ENCODE peak calls at places on chromosome 14, in nine cellular contexts. L is head of caudate nucleus, C is ovary, N is omental fat pad, W is glutamatergic neuron, D is EL, A is adrenal gland, F is myocyte, R is kidney. O is an unnamed sample.

GRCh38 chr14:105471823-105472495 is 2.7 kb upstream of the CRIP2 start:
- DNase-seq in W (no peak), R (no peak), A (no peak), N (no peak), F (no peak), C (no peak), D (no peak), L (no peak), O (no peak)

GRCh38 chr14:52961060-52961639 is 10.3 kb upstream of the FERMT2 start:
- DNase-seq in W (peak; percentile 42), F (peak; percentile 58), C (peak; percentile 53), L (peak; percentile 31), A (peak; percentile 46), D (peak; percentile 70), R (no peak), N (no peak), O (peak; percentile 12)

GRCh38 chr14:49220492-49220891 is 365.7 kb downstream of the RPS29 start:
- DNase-seq in F (no peak), A (no peak), R (no peak), L (no peak), D (no peak), C (peak; percentile 32), W (no peak), N (no peak), O (peak; percentile 49)

GRCh38 chr14:36241183-36241582 is 64.7 kb upstream of the PTCSC3 start:
- DNase-seq in A (no peak), D (no peak), N (no peak), F (no peak), W (no peak), L (no peak), C (no peak), R (no peak), O (no peak)

GRCh38 chr14:63940387-63940786 is 87.6 kb downstream of the SYNE2 start:
- DNase-seq in C (no peak), D (no peak), F (no peak), R (no peak), N (no peak), L (no peak), W (no peak), A (no peak), O (no peak)

GRCh38 chr14:71229875-71230274 is 322.6 kb downstream of the PCNX1 start:
- DNase-seq in L (no peak), C (no peak), A (no peak), N (no peak), W (no peak), D (no peak), F (no peak), R (no peak), O (no peak)

GRCh38 chr14:68386950-68387779 is 405.7 kb downstream of the ZFP36L1 start:
- DNase-seq in L (no peak), R (no peak), C (no peak), A (no peak), N (no peak), F (no peak), W (no peak), D (no peak), O (no peak)

GRCh38 chr14:74868739-74869138 is 7.2 kb downstream of the PROX2 start:
- DNase-seq in R (no peak), D (no peak), A (no peak), N (no peak), L (no peak), W (no peak), C (no peak), F (no peak), O (no peak)

GRCh38 chr14:46717211-46717610 is 65.6 kb upstream of the RPL10L start:
- DNase-seq in L (no peak), C (no peak), D (no peak), F (no peak), R (no peak), W (no peak), N (no peak), A (no peak), O (no peak)

GRCh38 chr14:50776522-50776921 is 54.4 kb downstream of the NIN start:
- DNase-seq in W (no peak), D (no peak), C (no peak), A (no peak), N (no peak), L (no peak), F (peak; percentile 48), R (no peak), O (no peak)

GRCh38 chr14:100346306-100347091 is 23.4 kb downstream of the SLC25A47 start:
- DNase-seq in W (no peak), A (no peak), L (no peak), C (no peak), R (no peak), N (no peak), D (no peak), F (no peak), O (no peak)

GRCh38 chr14:105468621-105469241 is 5.9 kb upstream of the CRIP2 start:
- DNase-seq in N (no peak), W (no peak), C (no peak), L (no peak), D (no peak), A (no peak), F (no peak), R (peak; percentile 84), O (peak; percentile 78)

GRCh38 chr14:33493329-33493728 is 457.5 kb downstream of the EGLN3 start:
- DNase-seq in F (no peak), W (no peak), N (no peak), C (no peak), L (no peak), R (no peak), A (no peak), D (no peak), O (no peak)

GRCh38 chr14:71324767-71325272 is 417.6 kb downstream of the PCNX1 start:
- DNase-seq in F (no peak), N (no peak), W (no peak), A (no peak), D (no peak), R (no peak), L (no peak), C (no peak), O (no peak)

GRCh38 chr14:35140718-35141581 is 18.6 kb downstream of the PRORP start:
- DNase-seq in N (no peak), F (peak; percentile 20), W (no peak), D (no peak), R (no peak), A (no peak), C (no peak), L (no peak), O (no peak)

GRCh38 chr14:34179723-34180122 is 228.8 kb upstream of the EGLN3 start:
- DNase-seq in D (no peak), C (no peak), R (no peak), L (no peak), A (no peak), W (no peak), F (no peak), N (no peak), O (no peak)

GRCh38 chr14:53793790-53794560 is 162.7 kb downstream of the BMP4 start:
- DNase-seq in D (peak; percentile 12), L (peak; percentile 13), N (no peak), F (peak; percentile 24), C (no peak), R (no peak), W (no peak), A (no peak), O (peak; percentile 77)

GRCh38 chr14:61320806-61321384 is 484 bp upstream of the PRKCH start:
- DNase-seq in D (no peak), C (no peak), R (peak; percentile 81), N (no peak), A (no peak), L (no peak), W (no peak), F (no peak), O (no peak)

GRCh38 chr14:87111141-87111540 is 881.8 kb downstream of the GALC start:
- DNase-seq in A (no peak), N (no peak), D (no peak), L (no peak), W (no peak), R (no peak), F (no peak), C (no peak), O (no peak)

GRCh38 chr14:75568791-75569190 is 9.6 kb upstream of the FLVCR2 start:
- DNase-seq in R (no peak), N (no peak), F (no peak), A (no peak), D (no peak), L (no peak), C (no peak), W (no peak), O (no peak)

GRCh38 chr14:68199465-68200145 is 380.0 kb downstream of the RAD51B start:
- DNase-seq in W (no peak), F (no peak), N (no peak), L (no peak), A (no peak), R (no peak), C (peak; percentile 38), D (no peak), O (no peak)

GRCh38 chr14:103067231-103067954 is 10.0 kb upstream of the CDC42BPB start:
- DNase-seq in A (no peak), C (no peak), D (peak; percentile 57), N (no peak), F (no peak), R (peak; percentile 88), L (no peak), W (no peak), O (no peak)

GRCh38 chr14:32473476-32473875 is 144.4 kb downstream of the AKAP6 start:
- DNase-seq in L (no peak), N (peak; percentile 36), W (no peak), A (no peak), F (peak; percentile 71), R (peak; percentile 69), C (peak; percentile 41), D (peak; percentile 43), O (peak; percentile 76)

GRCh38 chr14:75566321-75566720 is 12.1 kb upstream of the FLVCR2 start:
- DNase-seq in D (no peak), W (no peak), F (peak; percentile 41), C (no peak), R (no peak), A (no peak), N (no peak), L (no peak), O (no peak)

GRCh38 chr14:67820428-67820881 is 876 bp downstream of the RAD51B start:
- DNase-seq in L (no peak), D (peak; percentile 66), R (no peak), A (no peak), W (no peak), F (no peak), N (no peak), C (no peak), O (no peak)

GRCh38 chr14:54730156-54730961 is 163.4 kb downstream of the SAMD4A start:
- DNase-seq in L (no peak), R (no peak), D (peak; percentile 89), N (no peak), W (no peak), F (peak; percentile 47), A (no peak), C (no peak), O (no peak)

GRCh38 chr14:36238666-36239363 is 62.3 kb upstream of the PTCSC3 start:
- DNase-seq in R (no peak), F (peak; percentile 18), A (no peak), N (no peak), D (peak; percentile 41), C (no peak), L (no peak), W (no peak), O (peak; percentile 79)

GRCh38 chr14:104460920-104461651 is 118.5 kb upstream of the C14orf180 start:
- DNase-seq in A (no peak), F (no peak), L (no peak), D (no peak), N (no peak), W (peak; percentile 68), C (peak; percentile 87), R (peak; percentile 65), O (no peak)